ENCODE peak calls at places on chromosomes 16 and 17, in ten cellular contexts. One of them, this sample, is unnamed.

GRCh38 chr16:66923247-66923851 is 2.0 kb downstream of the RRAD start:
- ATAC-seq in effector memory CD8-positive, alpha-beta T cell: no peak
- ATAC-seq in Right ventricle myocardium superior: peak
- ATAC-seq in natural killer cell: no peak
- ATAC-seq in stimulated activated naive B cell treated with anti-CD40 and anti-IgM and Interleukin-4, amounts not matched to agents 10 μg/mL and 1 μg/mL and 100 μg/mL, for 72 hours: peak
- ATAC-seq in sciatic nerve: peak
- ATAC-seq in activated CD8-positive, alpha-beta T cell treated with anti-CD3 and anti-CD28 coated beads for 36 hours: no peak
- ATAC-seq in naive thymus-derived CD8-positive, alpha-beta T cell: no peak
- ATAC-seq in activated T-helper 17 cell treated with anti-CD3 and anti-CD28 coated beads, Interleukin-2, amount 50 U/mL, for 72 hours: no peak
- ATAC-seq in heart left ventricle: peak
- ATAC-seq in this sample: peak

GRCh38 chr17:67544364-67544763 is 167.3 kb downstream of the PITPNC1 start:
- ATAC-seq in sciatic nerve: no peak
- ATAC-seq in effector memory CD8-positive, alpha-beta T cell: no peak
- ATAC-seq in Right ventricle myocardium superior: peak
- ATAC-seq in natural killer cell: no peak
- ATAC-seq in heart left ventricle: no peak
- ATAC-seq in activated CD8-positive, alpha-beta T cell treated with anti-CD3 and anti-CD28 coated beads for 36 hours: no peak
- ATAC-seq in activated T-helper 17 cell treated with anti-CD3 and anti-CD28 coated beads, Interleukin-2, amount 50 U/mL, for 72 hours: no peak
- ATAC-seq in stimulated activated naive B cell treated with anti-CD40 and anti-IgM and Interleukin-4, amounts not matched to agents 10 μg/mL and 1 μg/mL and 100 μg/mL, for 72 hours: no peak
- ATAC-seq in naive thymus-derived CD8-positive, alpha-beta T cell: no peak
- ATAC-seq in this sample: no peak

GRCh38 chr16:53899471-53899870 is 195.5 kb downstream of the FTO start:
- ATAC-seq in naive thymus-derived CD8-positive, alpha-beta T cell: no peak
- ATAC-seq in Right ventricle myocardium superior: peak
- ATAC-seq in natural killer cell: no peak
- ATAC-seq in heart left ventricle: no peak
- ATAC-seq in stimulated activated naive B cell treated with anti-CD40 and anti-IgM and Interleukin-4, amounts not matched to agents 10 μg/mL and 1 μg/mL and 100 μg/mL, for 72 hours: no peak
- ATAC-seq in effector memory CD8-positive, alpha-beta T cell: no peak
- ATAC-seq in activated T-helper 17 cell treated with anti-CD3 and anti-CD28 coated beads, Interleukin-2, amount 50 U/mL, for 72 hours: no peak
- ATAC-seq in sciatic nerve: no peak
- ATAC-seq in activated CD8-positive, alpha-beta T cell treated with anti-CD3 and anti-CD28 coated beads for 36 hours: no peak
- ATAC-seq in this sample: no peak

GRCh38 chr17:3635474-3636153 is 436 bp downstream of the SHPK start:
- ATAC-seq in heart left ventricle: no peak
- ATAC-seq in natural killer cell: no peak
- ATAC-seq in stimulated activated naive B cell treated with anti-CD40 and anti-IgM and Interleukin-4, amounts not matched to agents 10 μg/mL and 1 μg/mL and 100 μg/mL, for 72 hours: no peak
- ATAC-seq in sciatic nerve: no peak
- ATAC-seq in Right ventricle myocardium superior: peak
- ATAC-seq in activated CD8-positive, alpha-beta T cell treated with anti-CD3 and anti-CD28 coated beads for 36 hours: peak
- ATAC-seq in naive thymus-derived CD8-positive, alpha-beta T cell: peak
- ATAC-seq in effector memory CD8-positive, alpha-beta T cell: peak
- ATAC-seq in activated T-helper 17 cell treated with anti-CD3 and anti-CD28 coated beads, Interleukin-2, amount 50 U/mL, for 72 hours: no peak
- ATAC-seq in this sample: no peak

GRCh38 chr17:69046130-69046807 is 14.5 kb downstream of the ABCA9 start:
- ATAC-seq in stimulated activated naive B cell treated with anti-CD40 and anti-IgM and Interleukin-4, amounts not matched to agents 10 μg/mL and 1 μg/mL and 100 μg/mL, for 72 hours: no peak
- ATAC-seq in activated T-helper 17 cell treated with anti-CD3 and anti-CD28 coated beads, Interleukin-2, amount 50 U/mL, for 72 hours: no peak
- ATAC-seq in natural killer cell: no peak
- ATAC-seq in activated CD8-positive, alpha-beta T cell treated with anti-CD3 and anti-CD28 coated beads for 36 hours: no peak
- ATAC-seq in heart left ventricle: no peak
- ATAC-seq in effector memory CD8-positive, alpha-beta T cell: no peak
- ATAC-seq in naive thymus-derived CD8-positive, alpha-beta T cell: no peak
- ATAC-seq in Right ventricle myocardium superior: no peak
- ATAC-seq in sciatic nerve: no peak
- ATAC-seq in this sample: no peak

GRCh38 chr16:69839798-69840409 is 77.8 kb downstream of the WWP2 start:
- ATAC-seq in Right ventricle myocardium superior: peak
- ATAC-seq in heart left ventricle: peak
- ATAC-seq in stimulated activated naive B cell treated with anti-CD40 and anti-IgM and Interleukin-4, amounts not matched to agents 10 μg/mL and 1 μg/mL and 100 μg/mL, for 72 hours: no peak
- ATAC-seq in activated T-helper 17 cell treated with anti-CD3 and anti-CD28 coated beads, Interleukin-2, amount 50 U/mL, for 72 hours: no peak
- ATAC-seq in sciatic nerve: peak
- ATAC-seq in naive thymus-derived CD8-positive, alpha-beta T cell: no peak
- ATAC-seq in effector memory CD8-positive, alpha-beta T cell: no peak
- ATAC-seq in activated CD8-positive, alpha-beta T cell treated with anti-CD3 and anti-CD28 coated beads for 36 hours: no peak
- ATAC-seq in natural killer cell: no peak
- ATAC-seq in this sample: peak

GRCh38 chr17:75614006-75614405 is 19.2 kb upstream of the SMIM5 start:
- ATAC-seq in stimulated activated naive B cell treated with anti-CD40 and anti-IgM and Interleukin-4, amounts not matched to agents 10 μg/mL and 1 μg/mL and 100 μg/mL, for 72 hours: no peak
- ATAC-seq in heart left ventricle: no peak
- ATAC-seq in effector memory CD8-positive, alpha-beta T cell: no peak
- ATAC-seq in activated CD8-positive, alpha-beta T cell treated with anti-CD3 and anti-CD28 coated beads for 36 hours: no peak
- ATAC-seq in activated T-helper 17 cell treated with anti-CD3 and anti-CD28 coated beads, Interleukin-2, amount 50 U/mL, for 72 hours: no peak
- ATAC-seq in naive thymus-derived CD8-positive, alpha-beta T cell: no peak
- ATAC-seq in Right ventricle myocardium superior: no peak
- ATAC-seq in sciatic nerve: no peak
- ATAC-seq in natural killer cell: no peak
- ATAC-seq in this sample: no peak

GRCh38 chr16:58047557-58048348 is 22.2 kb downstream of the MMP15 start:
- ATAC-seq in naive thymus-derived CD8-positive, alpha-beta T cell: no peak
- ATAC-seq in effector memory CD8-positive, alpha-beta T cell: no peak
- ATAC-seq in stimulated activated naive B cell treated with anti-CD40 and anti-IgM and Interleukin-4, amounts not matched to agents 10 μg/mL and 1 μg/mL and 100 μg/mL, for 72 hours: no peak
- ATAC-seq in sciatic nerve: peak
- ATAC-seq in heart left ventricle: peak
- ATAC-seq in activated T-helper 17 cell treated with anti-CD3 and anti-CD28 coated beads, Interleukin-2, amount 50 U/mL, for 72 hours: no peak
- ATAC-seq in Right ventricle myocardium superior: peak
- ATAC-seq in activated CD8-positive, alpha-beta T cell treated with anti-CD3 and anti-CD28 coated beads for 36 hours: no peak
- ATAC-seq in natural killer cell: no peak
- ATAC-seq in this sample: no peak

GRCh38 chr16:89921699-89922476 is 1.3 kb upstream of the TUBB3 start:
- ATAC-seq in natural killer cell: no peak
- ATAC-seq in heart left ventricle: peak
- ATAC-seq in Right ventricle myocardium superior: peak
- ATAC-seq in sciatic nerve: peak
- ATAC-seq in stimulated activated naive B cell treated with anti-CD40 and anti-IgM and Interleukin-4, amounts not matched to agents 10 μg/mL and 1 μg/mL and 100 μg/mL, for 72 hours: no peak
- ATAC-seq in activated CD8-positive, alpha-beta T cell treated with anti-CD3 and anti-CD28 coated beads for 36 hours: peak
- ATAC-seq in effector memory CD8-positive, alpha-beta T cell: no peak
- ATAC-seq in naive thymus-derived CD8-positive, alpha-beta T cell: no peak
- ATAC-seq in activated T-helper 17 cell treated with anti-CD3 and anti-CD28 coated beads, Interleukin-2, amount 50 U/mL, for 72 hours: no peak
- ATAC-seq in this sample: peak

GRCh38 chr17:36151891-36152638 is 24.4 kb downstream of the TBC1D3B start:
- ATAC-seq in sciatic nerve: no peak
- ATAC-seq in Right ventricle myocardium superior: no peak
- ATAC-seq in natural killer cell: no peak
- ATAC-seq in effector memory CD8-positive, alpha-beta T cell: no peak
- ATAC-seq in stimulated activated naive B cell treated with anti-CD40 and anti-IgM and Interleukin-4, amounts not matched to agents 10 μg/mL and 1 μg/mL and 100 μg/mL, for 72 hours: no peak
- ATAC-seq in heart left ventricle: no peak
- ATAC-seq in naive thymus-derived CD8-positive, alpha-beta T cell: no peak
- ATAC-seq in activated CD8-positive, alpha-beta T cell treated with anti-CD3 and anti-CD28 coated beads for 36 hours: no peak
- ATAC-seq in activated T-helper 17 cell treated with anti-CD3 and anti-CD28 coated beads, Interleukin-2, amount 50 U/mL, for 72 hours: no peak
- ATAC-seq in this sample: no peak

GRCh38 chr16:10782628-10783027 is 36.0 kb downstream of the TVP23A start:
- ATAC-seq in sciatic nerve: no peak
- ATAC-seq in stimulated activated naive B cell treated with anti-CD40 and anti-IgM and Interleukin-4, amounts not matched to agents 10 μg/mL and 1 μg/mL and 100 μg/mL, for 72 hours: no peak
- ATAC-seq in heart left ventricle: no peak
- ATAC-seq in activated CD8-positive, alpha-beta T cell treated with anti-CD3 and anti-CD28 coated beads for 36 hours: no peak
- ATAC-seq in effector memory CD8-positive, alpha-beta T cell: no peak
- ATAC-seq in natural killer cell: no peak
- ATAC-seq in activated T-helper 17 cell treated with anti-CD3 and anti-CD28 coated beads, Interleukin-2, amount 50 U/mL, for 72 hours: no peak
- ATAC-seq in Right ventricle myocardium superior: no peak
- ATAC-seq in naive thymus-derived CD8-positive, alpha-beta T cell: no peak
- ATAC-seq in this sample: no peak

GRCh38 chr16:72664122-72664479 is 383.8 kb downstream of the ZFHX3 start:
- ATAC-seq in activated T-helper 17 cell treated with anti-CD3 and anti-CD28 coated beads, Interleukin-2, amount 50 U/mL, for 72 hours: no peak
- ATAC-seq in sciatic nerve: no peak
- ATAC-seq in natural killer cell: no peak
- ATAC-seq in heart left ventricle: no peak
- ATAC-seq in Right ventricle myocardium superior: no peak
- ATAC-seq in effector memory CD8-positive, alpha-beta T cell: no peak
- ATAC-seq in activated CD8-positive, alpha-beta T cell treated with anti-CD3 and anti-CD28 coated beads for 36 hours: no peak
- ATAC-seq in naive thymus-derived CD8-positive, alpha-beta T cell: no peak
- ATAC-seq in stimulated activated naive B cell treated with anti-CD40 and anti-IgM and Interleukin-4, amounts not matched to agents 10 μg/mL and 1 μg/mL and 100 μg/mL, for 72 hours: no peak
- ATAC-seq in this sample: no peak

GRCh38 chr17:40180694-40181093 is 3.4 kb downstream of the RAPGEFL1 start:
- ATAC-seq in stimulated activated naive B cell treated with anti-CD40 and anti-IgM and Interleukin-4, amounts not matched to agents 10 μg/mL and 1 μg/mL and 100 μg/mL, for 72 hours: no peak
- ATAC-seq in naive thymus-derived CD8-positive, alpha-beta T cell: no peak
- ATAC-seq in activated T-helper 17 cell treated with anti-CD3 and anti-CD28 coated beads, Interleukin-2, amount 50 U/mL, for 72 hours: no peak
- ATAC-seq in heart left ventricle: no peak
- ATAC-seq in effector memory CD8-positive, alpha-beta T cell: no peak
- ATAC-seq in Right ventricle myocardium superior: peak
- ATAC-seq in natural killer cell: no peak
- ATAC-seq in activated CD8-positive, alpha-beta T cell treated with anti-CD3 and anti-CD28 coated beads for 36 hours: no peak
- ATAC-seq in sciatic nerve: no peak
- ATAC-seq in this sample: no peak

GRCh38 chr17:44928950-44929720 is 13.8 kb upstream of the GFAP start:
- ATAC-seq in naive thymus-derived CD8-positive, alpha-beta T cell: no peak
- ATAC-seq in activated T-helper 17 cell treated with anti-CD3 and anti-CD28 coated beads, Interleukin-2, amount 50 U/mL, for 72 hours: no peak
- ATAC-seq in activated CD8-positive, alpha-beta T cell treated with anti-CD3 and anti-CD28 coated beads for 36 hours: no peak
- ATAC-seq in stimulated activated naive B cell treated with anti-CD40 and anti-IgM and Interleukin-4, amounts not matched to agents 10 μg/mL and 1 μg/mL and 100 μg/mL, for 72 hours: no peak
- ATAC-seq in heart left ventricle: no peak
- ATAC-seq in effector memory CD8-positive, alpha-beta T cell: no peak
- ATAC-seq in natural killer cell: no peak
- ATAC-seq in Right ventricle myocardium superior: no peak
- ATAC-seq in sciatic nerve: no peak
- ATAC-seq in this sample: no peak

GRCh38 chr17:2805961-2806360 is 9.7 kb downstream of the RAP1GAP2 start:
- ATAC-seq in natural killer cell: no peak
- ATAC-seq in activated CD8-positive, alpha-beta T cell treated with anti-CD3 and anti-CD28 coated beads for 36 hours: no peak
- ATAC-seq in stimulated activated naive B cell treated with anti-CD40 and anti-IgM and Interleukin-4, amounts not matched to agents 10 μg/mL and 1 μg/mL and 100 μg/mL, for 72 hours: no peak
- ATAC-seq in effector memory CD8-positive, alpha-beta T cell: no peak
- ATAC-seq in activated T-helper 17 cell treated with anti-CD3 and anti-CD28 coated beads, Interleukin-2, amount 50 U/mL, for 72 hours: no peak
- ATAC-seq in Right ventricle myocardium superior: no peak
- ATAC-seq in sciatic nerve: no peak
- ATAC-seq in heart left ventricle: no peak
- ATAC-seq in naive thymus-derived CD8-positive, alpha-beta T cell: no peak
- ATAC-seq in this sample: no peak

GRCh38 chr17:39927101-39927927 is at the start of the genes LRRC3C and ORMDL3:
- ATAC-seq in Right ventricle myocardium superior: peak
- ATAC-seq in activated CD8-positive, alpha-beta T cell treated with anti-CD3 and anti-CD28 coated beads for 36 hours: peak
- ATAC-seq in stimulated activated naive B cell treated with anti-CD40 and anti-IgM and Interleukin-4, amounts not matched to agents 10 μg/mL and 1 μg/mL and 100 μg/mL, for 72 hours: peak
- ATAC-seq in effector memory CD8-positive, alpha-beta T cell: peak
- ATAC-seq in natural killer cell: peak
- ATAC-seq in heart left ventricle: peak
- ATAC-seq in sciatic nerve: peak
- ATAC-seq in activated T-helper 17 cell treated with anti-CD3 and anti-CD28 coated beads, Interleukin-2, amount 50 U/mL, for 72 hours: peak
- ATAC-seq in naive thymus-derived CD8-positive, alpha-beta T cell: peak
- ATAC-seq in this sample: peak

GRCh38 chr16:70475054-70475871 is 20.9 kb downstream of the FCSK start:
- ATAC-seq in Right ventricle myocardium superior: no peak
- ATAC-seq in activated T-helper 17 cell treated with anti-CD3 and anti-CD28 coated beads, Interleukin-2, amount 50 U/mL, for 72 hours: no peak
- ATAC-seq in sciatic nerve: no peak
- ATAC-seq in stimulated activated naive B cell treated with anti-CD40 and anti-IgM and Interleukin-4, amounts not matched to agents 10 μg/mL and 1 μg/mL and 100 μg/mL, for 72 hours: no peak
- ATAC-seq in natural killer cell: no peak
- ATAC-seq in naive thymus-derived CD8-positive, alpha-beta T cell: no peak
- ATAC-seq in activated CD8-positive, alpha-beta T cell treated with anti-CD3 and anti-CD28 coated beads for 36 hours: no peak
- ATAC-seq in heart left ventricle: no peak
- ATAC-seq in effector memory CD8-positive, alpha-beta T cell: no peak
- ATAC-seq in this sample: no peak

GRCh38 chr17:79023180-79023705 is 726 bp upstream of the C1QTNF1 start:
- ATAC-seq in natural killer cell: no peak
- ATAC-seq in stimulated activated naive B cell treated with anti-CD40 and anti-IgM and Interleukin-4, amounts not matched to agents 10 μg/mL and 1 μg/mL and 100 μg/mL, for 72 hours: no peak
- ATAC-seq in activated T-helper 17 cell treated with anti-CD3 and anti-CD28 coated beads, Interleukin-2, amount 50 U/mL, for 72 hours: no peak
- ATAC-seq in naive thymus-derived CD8-positive, alpha-beta T cell: no peak
- ATAC-seq in sciatic nerve: no peak
- ATAC-seq in effector memory CD8-positive, alpha-beta T cell: no peak
- ATAC-seq in activated CD8-positive, alpha-beta T cell treated with anti-CD3 and anti-CD28 coated beads for 36 hours: no peak
- ATAC-seq in heart left ventricle: no peak
- ATAC-seq in Right ventricle myocardium superior: peak
- ATAC-seq in this sample: no peak

GRCh38 chr16:71600822-71601221 is 23.9 kb upstream of the TAT start:
- ATAC-seq in heart left ventricle: no peak
- ATAC-seq in stimulated activated naive B cell treated with anti-CD40 and anti-IgM and Interleukin-4, amounts not matched to agents 10 μg/mL and 1 μg/mL and 100 μg/mL, for 72 hours: no peak
- ATAC-seq in activated T-helper 17 cell treated with anti-CD3 and anti-CD28 coated beads, Interleukin-2, amount 50 U/mL, for 72 hours: no peak
- ATAC-seq in natural killer cell: no peak
- ATAC-seq in naive thymus-derived CD8-positive, alpha-beta T cell: no peak
- ATAC-seq in effector memory CD8-positive, alpha-beta T cell: no peak
- ATAC-seq in activated CD8-positive, alpha-beta T cell treated with anti-CD3 and anti-CD28 coated beads for 36 hours: no peak
- ATAC-seq in sciatic nerve: no peak
- ATAC-seq in Right ventricle myocardium superior: no peak
- ATAC-seq in this sample: no peak

GRCh38 chr17:16001498-16001897 is 1.9 kb downstream of the TTC19 start:
- ATAC-seq in effector memory CD8-positive, alpha-beta T cell: no peak
- ATAC-seq in natural killer cell: no peak
- ATAC-seq in naive thymus-derived CD8-positive, alpha-beta T cell: no peak
- ATAC-seq in sciatic nerve: no peak
- ATAC-seq in activated CD8-positive, alpha-beta T cell treated with anti-CD3 and anti-CD28 coated beads for 36 hours: no peak
- ATAC-seq in stimulated activated naive B cell treated with anti-CD40 and anti-IgM and Interleukin-4, amounts not matched to agents 10 μg/mL and 1 μg/mL and 100 μg/mL, for 72 hours: no peak
- ATAC-seq in activated T-helper 17 cell treated with anti-CD3 and anti-CD28 coated beads, Interleukin-2, amount 50 U/mL, for 72 hours: no peak
- ATAC-seq in Right ventricle myocardium superior: no peak
- ATAC-seq in heart left ventricle: no peak
- ATAC-seq in this sample: no peak

GRCh38 chr16:88854306-88855111 is 2.2 kb downstream of the GALNS start:
- ATAC-seq in activated CD8-positive, alpha-beta T cell treated with anti-CD3 and anti-CD28 coated beads for 36 hours: peak
- ATAC-seq in activated T-helper 17 cell treated with anti-CD3 and anti-CD28 coated beads, Interleukin-2, amount 50 U/mL, for 72 hours: peak
- ATAC-seq in effector memory CD8-positive, alpha-beta T cell: peak
- ATAC-seq in stimulated activated naive B cell treated with anti-CD40 and anti-IgM and Interleukin-4, amounts not matched to agents 10 μg/mL and 1 μg/mL and 100 μg/mL, for 72 hours: peak
- ATAC-seq in Right ventricle myocardium superior: no peak
- ATAC-seq in heart left ventricle: no peak
- ATAC-seq in natural killer cell: peak
- ATAC-seq in naive thymus-derived CD8-positive, alpha-beta T cell: peak
- ATAC-seq in sciatic nerve: no peak
- ATAC-seq in this sample: no peak

GRCh38 chr17:75822119-75822799 is 21.9 kb downstream of the UNC13D start:
- ATAC-seq in stimulated activated naive B cell treated with anti-CD40 and anti-IgM and Interleukin-4, amounts not matched to agents 10 μg/mL and 1 μg/mL and 100 μg/mL, for 72 hours: peak
- ATAC-seq in heart left ventricle: no peak
- ATAC-seq in effector memory CD8-positive, alpha-beta T cell: peak
- ATAC-seq in naive thymus-derived CD8-positive, alpha-beta T cell: peak
- ATAC-seq in natural killer cell: no peak
- ATAC-seq in activated T-helper 17 cell treated with anti-CD3 and anti-CD28 coated beads, Interleukin-2, amount 50 U/mL, for 72 hours: peak
- ATAC-seq in sciatic nerve: no peak
- ATAC-seq in activated CD8-positive, alpha-beta T cell treated with anti-CD3 and anti-CD28 coated beads for 36 hours: peak
- ATAC-seq in Right ventricle myocardium superior: no peak
- ATAC-seq in this sample: no peak

GRCh38 chr17:5211458-5211857 is 19.8 kb upstream of the ZNF594 start:
- ATAC-seq in stimulated activated naive B cell treated with anti-CD40 and anti-IgM and Interleukin-4, amounts not matched to agents 10 μg/mL and 1 μg/mL and 100 μg/mL, for 72 hours: peak
- ATAC-seq in activated CD8-positive, alpha-beta T cell treated with anti-CD3 and anti-CD28 coated beads for 36 hours: no peak
- ATAC-seq in heart left ventricle: peak
- ATAC-seq in sciatic nerve: peak
- ATAC-seq in Right ventricle myocardium superior: peak
- ATAC-seq in effector memory CD8-positive, alpha-beta T cell: no peak
- ATAC-seq in natural killer cell: no peak
- ATAC-seq in naive thymus-derived CD8-positive, alpha-beta T cell: no peak
- ATAC-seq in activated T-helper 17 cell treated with anti-CD3 and anti-CD28 coated beads, Interleukin-2, amount 50 U/mL, for 72 hours: no peak
- ATAC-seq in this sample: no peak

GRCh38 chr16:55534773-55535172 is 25.9 kb downstream of the LPCAT2 start:
- ATAC-seq in stimulated activated naive B cell treated with anti-CD40 and anti-IgM and Interleukin-4, amounts not matched to agents 10 μg/mL and 1 μg/mL and 100 μg/mL, for 72 hours: no peak
- ATAC-seq in sciatic nerve: peak
- ATAC-seq in activated CD8-positive, alpha-beta T cell treated with anti-CD3 and anti-CD28 coated beads for 36 hours: no peak
- ATAC-seq in heart left ventricle: peak
- ATAC-seq in effector memory CD8-positive, alpha-beta T cell: no peak
- ATAC-seq in natural killer cell: no peak
- ATAC-seq in naive thymus-derived CD8-positive, alpha-beta T cell: no peak
- ATAC-seq in Right ventricle myocardium superior: peak
- ATAC-seq in activated T-helper 17 cell treated with anti-CD3 and anti-CD28 coated beads, Interleukin-2, amount 50 U/mL, for 72 hours: no peak
- ATAC-seq in this sample: no peak

GRCh38 chr17:29116652-29117439 is 63.4 kb downstream of the MYO18A start:
- ATAC-seq in stimulated activated naive B cell treated with anti-CD40 and anti-IgM and Interleukin-4, amounts not matched to agents 10 μg/mL and 1 μg/mL and 100 μg/mL, for 72 hours: peak
- ATAC-seq in natural killer cell: peak
- ATAC-seq in sciatic nerve: peak
- ATAC-seq in activated CD8-positive, alpha-beta T cell treated with anti-CD3 and anti-CD28 coated beads for 36 hours: peak
- ATAC-seq in Right ventricle myocardium superior: peak
- ATAC-seq in naive thymus-derived CD8-positive, alpha-beta T cell: peak
- ATAC-seq in activated T-helper 17 cell treated with anti-CD3 and anti-CD28 coated beads, Interleukin-2, amount 50 U/mL, for 72 hours: peak
- ATAC-seq in heart left ventricle: peak
- ATAC-seq in effector memory CD8-positive, alpha-beta T cell: peak
- ATAC-seq in this sample: no peak

GRCh38 chr17:4397840-4398239 is 31.4 kb upstream of the UBE2G1 start:
- ATAC-seq in activated CD8-positive, alpha-beta T cell treated with anti-CD3 and anti-CD28 coated beads for 36 hours: no peak
- ATAC-seq in natural killer cell: no peak
- ATAC-seq in stimulated activated naive B cell treated with anti-CD40 and anti-IgM and Interleukin-4, amounts not matched to agents 10 μg/mL and 1 μg/mL and 100 μg/mL, for 72 hours: no peak
- ATAC-seq in effector memory CD8-positive, alpha-beta T cell: no peak
- ATAC-seq in naive thymus-derived CD8-positive, alpha-beta T cell: no peak
- ATAC-seq in heart left ventricle: no peak
- ATAC-seq in sciatic nerve: no peak
- ATAC-seq in Right ventricle myocardium superior: no peak
- ATAC-seq in activated T-helper 17 cell treated with anti-CD3 and anti-CD28 coated beads, Interleukin-2, amount 50 U/mL, for 72 hours: no peak
- ATAC-seq in this sample: no peak

GRCh38 chr16:26464576-26465266 is 602.0 kb upstream of the C16orf82 start:
- ATAC-seq in stimulated activated naive B cell treated with anti-CD40 and anti-IgM and Interleukin-4, amounts not matched to agents 10 μg/mL and 1 μg/mL and 100 μg/mL, for 72 hours: no peak
- ATAC-seq in effector memory CD8-positive, alpha-beta T cell: no peak
- ATAC-seq in sciatic nerve: no peak
- ATAC-seq in Right ventricle myocardium superior: no peak
- ATAC-seq in activated CD8-positive, alpha-beta T cell treated with anti-CD3 and anti-CD28 coated beads for 36 hours: no peak
- ATAC-seq in heart left ventricle: no peak
- ATAC-seq in naive thymus-derived CD8-positive, alpha-beta T cell: no peak
- ATAC-seq in activated T-helper 17 cell treated with anti-CD3 and anti-CD28 coated beads, Interleukin-2, amount 50 U/mL, for 72 hours: no peak
- ATAC-seq in natural killer cell: no peak
- ATAC-seq in this sample: no peak

GRCh38 chr16:22670551-22670970 is 143.4 kb upstream of the HS3ST2 start:
- ATAC-seq in activated T-helper 17 cell treated with anti-CD3 and anti-CD28 coated beads, Interleukin-2, amount 50 U/mL, for 72 hours: peak
- ATAC-seq in activated CD8-positive, alpha-beta T cell treated with anti-CD3 and anti-CD28 coated beads for 36 hours: no peak
- ATAC-seq in heart left ventricle: no peak
- ATAC-seq in Right ventricle myocardium superior: no peak
- ATAC-seq in effector memory CD8-positive, alpha-beta T cell: no peak
- ATAC-seq in naive thymus-derived CD8-positive, alpha-beta T cell: no peak
- ATAC-seq in natural killer cell: no peak
- ATAC-seq in stimulated activated naive B cell treated with anti-CD40 and anti-IgM and Interleukin-4, amounts not matched to agents 10 μg/mL and 1 μg/mL and 100 μg/mL, for 72 hours: peak
- ATAC-seq in sciatic nerve: no peak
- ATAC-seq in this sample: no peak

This sample was measured in gastroesophageal sphincter.